ENCODE peak calls at places on chromosomes 1 and 21, in eight cellular contexts. I is activated naive CD4-positive, alpha-beta T cell; X is A549; N is activated gamma-delta T cell treated with anti-CD3 and anti-CD28 coated beads, Interleukin-2, amount 50 U/mL, for 16 hours; R is NCI-H2029; E is thoracic aorta; W is fibroblast of lung; O is psoas muscle. G is an unnamed sample.

GRCh38 chr1:154404984-154405761 is at the start of gene IL6R:
- DNase-seq in I (peak), X (peak), N (peak), O (peak), R (peak), E (peak), W (peak), G (peak)

GRCh38 chr1:9700340-9700739 is 48.8 kb downstream of the PIK3CD start:
- DNase-seq in W (peak), R (no peak), X (peak), N (no peak), O (no peak), E (no peak), I (no peak), G (no peak)

GRCh38 chr1:179476484-179476883 is 99.3 kb downstream of the NPHS2 start:
- DNase-seq in R (no peak), O (no peak), X (no peak), W (no peak), N (no peak), E (no peak), I (no peak), G (no peak)

GRCh38 chr1:224175615-224176014 is 7.4 kb upstream of the DEGS1 start:
- DNase-seq in E (no peak), R (peak), W (peak), X (no peak), N (no peak), I (no peak), O (peak), G (no peak)

GRCh38 chr1:145706282-145706681 is 886 bp downstream of the PDZK1 start:
- DNase-seq in X (peak), O (no peak), R (no peak), I (no peak), N (no peak), E (no peak), W (peak), G (no peak)

GRCh38 chr21:35256468-35256988 is 207.4 kb upstream of the RUNX1 start:
- DNase-seq in W (peak), E (peak), O (peak), X (peak), N (no peak), R (peak), I (no peak), G (peak)

GRCh38 chr1:183289104-183289503 is 103.0 kb downstream of the LAMC2 start:
- DNase-seq in X (no peak), I (no peak), N (no peak), R (no peak), E (no peak), O (no peak), W (no peak), G (no peak)

GRCh38 chr1:228094432-228095016 is 8.6 kb downstream of the C1orf35 start:
- DNase-seq in X (no peak), R (no peak), E (no peak), O (peak), I (no peak), N (no peak), W (no peak), G (no peak)

GRCh38 chr1:67464058-67464457 is 33.9 kb upstream of the SERBP1 start:
- DNase-seq in E (no peak), W (no peak), X (no peak), R (no peak), I (no peak), N (no peak), O (no peak), G (no peak)

GRCh38 chr1:87278791-87279190 is 49.9 kb upstream of the LMO4 start:
- DNase-seq in I (no peak), W (peak), O (no peak), N (no peak), E (no peak), X (no peak), R (no peak), G (no peak)

GRCh38 chr1:229253170-229253974 is 17.5 kb upstream of the RAB4A start:
- DNase-seq in O (no peak), X (no peak), E (no peak), W (peak), R (peak), N (no peak), I (no peak), G (peak)

GRCh38 chr1:8422439-8423133 is 104.7 kb downstream of the SLC45A1 start:
- DNase-seq in O (peak), W (no peak), R (no peak), I (no peak), E (no peak), N (no peak), X (no peak), G (no peak)

GRCh38 chr1:9312183-9312582 is 19.5 kb downstream of the SPSB1 start:
- DNase-seq in N (no peak), E (no peak), W (no peak), X (no peak), R (no peak), I (no peak), O (no peak), G (no peak)

GRCh38 chr1:210336362-210336761 is 7.7 kb downstream of the HHAT start:
- DNase-seq in E (no peak), I (no peak), O (no peak), W (no peak), R (no peak), X (no peak), N (no peak), G (no peak)

GRCh38 chr1:106921186-106921585 is 135.3 kb upstream of the PRMT6 start:
- DNase-seq in O (no peak), E (no peak), R (no peak), N (no peak), W (peak), X (no peak), I (no peak), G (no peak)

GRCh38 chr1:37033355-37034291 is 692 bp downstream of the GRIK3 start:
- DNase-seq in W (no peak), E (no peak), I (no peak), N (no peak), R (peak), X (no peak), O (no peak), G (no peak)

GRCh38 chr1:234737915-234738314 is 127.9 kb upstream of the IRF2BP2 start:
- DNase-seq in I (no peak), N (no peak), R (no peak), E (no peak), O (no peak), W (no peak), X (no peak), G (no peak)